ENCODE peak calls at places on chromosomes 6 and 20, in eight cellular contexts. T, D, J, V, O, H, U and B are unnamed samples. For H3K36me3, the result is how much of the 10 kb centered on the place peaks cover.

GRCh38 chr6:10398439-10399218 is 16.2 kb downstream of the TFAP2A start:
- DNase-seq in D (no peak), T (no peak), H (no peak), J (no peak), U (no peak), O (no peak), V (no peak), B (no peak)

GRCh38 chr6:24257282-24257681 is 100.6 kb downstream of the DCDC2 start:
- DNase-seq in J (no peak), T (no peak), D (no peak), U (no peak), V (no peak), H (no peak), O (no peak), B (no peak)

GRCh38 chr6:13044390-13044789 is 283.9 kb downstream of the TBC1D7 start:
- DNase-seq in O (peak), D (no peak), T (no peak), U (no peak), J (no peak), V (no peak), H (no peak), B (no peak)

GRCh38 chr6:14305131-14305530 is 187.6 kb downstream of the CD83 start:
- DNase-seq in V (no peak), O (no peak), D (no peak), U (no peak), T (no peak), J (no peak), H (no peak), B (no peak)

GRCh38 chr6:154450498-154450897 is 60.0 kb downstream of the CNKSR3 start:
- DNase-seq in V (no peak), J (no peak), O (no peak), U (no peak), D (no peak), H (no peak), T (no peak), B (no peak)

GRCh38 chr6:109178921-109179320 is 83.6 kb downstream of the CEP57L1 start:
- DNase-seq in H (no peak), U (no peak), D (no peak), O (no peak), T (no peak), J (no peak), V (no peak), B (no peak)

GRCh38 chr6:57106990-57107389 is 17.0 kb downstream of the ZNF451 start:
- DNase-seq in J (no peak), H (no peak), T (no peak), O (no peak), U (no peak), V (no peak), D (no peak), B (no peak)

GRCh38 chr6:27836783-27837635 is 75.2 kb downstream of the OR2B2 start:
- DNase-seq in J (peak), T (peak), O (peak), H (peak), D (peak), V (peak), U (peak), B (no peak)

GRCh38 chr20:14860410-14860814 is 523.0 kb upstream of the FLRT3 start:
- DNase-seq in H (no peak), O (no peak), U (no peak), J (no peak), V (no peak), D (no peak), T (no peak), B (no peak)

GRCh38 chr20:2820896-2821869 is 5.0 kb downstream of the TMEM239 start:
- DNase-seq in U (no peak), J (peak), D (peak), T (no peak), V (no peak), O (peak), H (no peak), B (no peak)

GRCh38 chr6:74100719-74101287 is 404.8 kb downstream of the CD109 start:
- DNase-seq in V (no peak), U (peak), O (no peak), D (no peak), J (no peak), T (no peak), H (no peak), B (no peak)

GRCh38 chr6:157108923-157109322 is 214.4 kb downstream of the TMEM242 start:
- DNase-seq in O (no peak), T (no peak), H (no peak), V (no peak), U (no peak), J (peak), D (no peak), B (no peak)

GRCh38 chr20:10558635-10559187 is 115.1 kb downstream of the JAG1 start:
- DNase-seq in V (no peak), J (no peak), O (no peak), D (no peak), U (peak), H (peak), T (no peak), B (peak)

GRCh38 chr6:145233955-145234354 is 501.4 kb downstream of the EPM2A start:
- DNase-seq in J (no peak), T (no peak), H (no peak), V (no peak), O (no peak), U (peak), D (no peak), B (no peak)

GRCh38 chr20:58995461-58996225 is 11.4 kb downstream of the CTSZ start:
- DNase-seq in H (no peak), T (no peak), V (no peak), D (no peak), U (no peak), J (no peak), O (no peak), B (peak)

GRCh38 chr20:58998656-58999055 is 8.4 kb downstream of the CTSZ start:
- DNase-seq in H (no peak), J (no peak), O (no peak), T (no peak), D (no peak), V (no peak), U (no peak), B (no peak)

GRCh38 chr20:58997141-58997770 is 9.8 kb downstream of the CTSZ start:
- DNase-seq in U (no peak), D (no peak), T (no peak), J (no peak), V (no peak), O (no peak), H (no peak), B (no peak)

GRCh38 chr20:58994390-58995159 is 12.5 kb downstream of the CTSZ start:
- DNase-seq in D (peak), V (no peak), U (no peak), T (no peak), H (no peak), O (no peak), J (no peak), B (no peak)

GRCh38 chr20:58996226-58996611 is 10.8 kb downstream of the CTSZ start:
- DNase-seq in O (no peak), T (no peak), V (no peak), H (no peak), J (no peak), U (no peak), D (no peak), B (no peak)
- H3K36me3 ChIP-seq in O (under half), T (half or more), V (half or more), H (under half), J (under half), U (half or more), D (half or more), B (under half)

GRCh38 chr6:137235686-137236085 is 16.5 kb upstream of the IFNGR1 start:
- DNase-seq in T (no peak), U (no peak), V (no peak), H (no peak), O (no peak), J (no peak), D (no peak), B (no peak)

GRCh38 chr6:137233561-137234504 is 14.6 kb upstream of the IFNGR1 start:
- DNase-seq in T (no peak), D (no peak), O (no peak), J (no peak), V (peak), U (peak), H (peak), B (peak)

GRCh38 chr6:137236581-137237355 is 17.6 kb upstream of the IFNGR1 start:
- DNase-seq in H (no peak), T (no peak), V (no peak), O (no peak), U (no peak), J (no peak), D (no peak), B (no peak)

GRCh38 chr6:137231895-137232294 is 12.7 kb upstream of the IFNGR1 start:
- DNase-seq in O (no peak), V (no peak), D (no peak), J (no peak), T (no peak), U (no peak), H (no peak), B (no peak)

DNA sequence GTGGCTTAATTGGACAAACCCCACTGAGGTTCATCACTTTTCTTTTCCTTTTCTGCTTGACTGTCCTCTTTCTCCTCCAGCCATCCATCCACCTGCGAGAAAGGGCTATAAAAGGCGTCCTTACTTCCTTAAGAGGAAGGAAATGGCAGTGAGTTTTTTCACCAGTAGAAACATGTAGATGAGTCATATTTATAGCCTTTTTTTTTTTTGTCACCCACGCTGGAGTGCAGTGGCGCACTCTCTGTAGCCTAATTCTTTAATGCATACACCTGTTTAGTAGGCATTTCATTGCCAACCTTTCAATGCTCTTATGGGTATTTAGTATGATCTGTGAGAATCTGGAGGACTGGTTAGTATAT is 15.3 kb upstream of the IFNGR1 start:
- DNase-seq in D (no peak), V (no peak), O (no peak), T (no peak), U (no peak), J (no peak), H (no peak), B (no peak)
- TF ChIP-seq CTCF in D (no peak), V (no peak), O (no peak), T (no peak), U (no peak), J (no peak), H (no peak), B (no peak)

DNA sequence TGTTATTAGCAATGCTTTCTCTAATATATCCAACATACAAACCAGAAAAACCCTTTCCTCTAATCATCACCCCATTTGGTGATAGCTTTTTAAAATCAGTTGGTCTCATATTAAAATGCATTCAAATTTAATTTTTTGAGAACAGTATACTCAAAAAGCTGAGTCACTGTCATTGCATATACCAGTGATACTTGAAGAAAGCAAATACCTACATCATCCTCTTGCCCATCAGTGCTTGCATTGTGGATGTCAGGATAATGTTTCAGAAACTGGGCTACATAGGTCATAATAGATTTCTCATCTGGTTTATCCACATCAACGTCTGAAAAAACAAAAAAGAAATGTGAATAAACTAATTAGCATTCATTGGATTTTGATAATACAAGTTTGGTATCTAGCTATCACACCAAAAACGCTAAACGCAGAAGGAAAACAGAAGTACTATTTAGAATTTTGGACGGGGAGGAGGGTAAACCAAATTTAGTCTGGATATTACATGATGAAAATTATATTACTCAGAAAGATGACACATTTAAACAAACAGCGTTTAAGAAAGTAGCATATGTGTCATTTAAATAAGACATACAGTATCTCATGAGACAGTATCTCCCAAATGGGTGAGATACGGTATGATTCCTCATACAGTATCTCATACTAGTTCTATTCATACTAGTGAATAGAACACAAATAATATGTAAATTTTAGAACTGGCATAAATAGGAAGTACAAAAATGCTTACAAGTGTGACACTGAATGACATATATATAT is 134.6 kb downstream of the SYNE1 start:
- DNase-seq in U (peak), J (no peak), O (no peak), D (no peak), V (no peak), H (no peak), T (no peak), B (no peak)
- H3K36me3 ChIP-seq in U (under half), J (under half), O (under half), D (under half), V (under half), H (under half), T (under half), B (under half)

DNA sequence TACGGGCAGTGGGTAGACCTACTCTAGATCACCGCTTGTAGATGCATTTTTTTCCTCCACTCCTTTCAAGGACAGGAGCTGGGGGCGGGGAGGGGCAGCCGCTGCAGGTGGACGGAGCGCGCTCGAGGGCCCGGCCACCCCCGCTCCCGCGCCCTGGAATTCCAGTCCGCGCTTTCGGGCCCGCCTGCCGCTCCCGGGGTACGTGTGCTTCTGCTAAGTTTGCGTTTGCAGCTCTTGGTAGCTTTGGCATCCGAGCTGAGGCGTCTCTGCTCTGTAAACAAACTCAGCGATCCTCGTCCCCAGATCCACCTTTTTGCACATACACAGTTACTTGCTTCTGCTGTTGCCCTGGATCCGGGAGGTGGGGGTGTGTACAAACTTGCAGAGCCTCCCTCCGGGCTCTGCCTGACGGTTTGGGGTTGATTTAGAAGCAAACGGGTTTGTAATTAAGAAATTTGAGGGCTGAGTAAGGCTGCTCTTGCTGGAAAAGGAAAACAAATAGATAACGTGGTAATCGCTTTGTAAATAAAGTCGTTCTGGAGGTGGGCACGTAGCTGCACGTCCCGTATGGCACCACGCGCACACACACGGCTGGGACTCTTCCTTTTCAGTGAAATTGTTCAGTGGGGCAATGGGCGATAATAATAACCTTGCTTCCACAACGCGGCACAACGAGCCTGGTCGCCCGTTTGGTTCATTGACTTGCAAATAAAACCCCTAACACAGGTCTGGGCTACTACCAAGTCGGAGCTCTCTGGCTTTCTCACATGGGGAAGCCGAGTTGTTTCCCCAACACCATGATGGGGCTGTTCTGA is 998 bp upstream of the CITED2 start:
- DNase-seq in T (peak), J (peak), V (peak), O (peak), H (peak), U (peak), D (peak), B (peak)
- TF ChIP-seq CTCF in T (no peak), J (peak), V (peak), O (no peak), H (peak), U (peak), D (no peak), B (peak)